ENCODE peak calls at places on chromosomes 13 and 19, in four cellular contexts. P, D, S and N are unnamed samples.

GRCh38 chr19:48419158-48419920 is 25.9 kb downstream of the GRIN2D start:
- DNase-seq in P (no peak), D (peak; percentile 40), S (peak; percentile 32), N (peak; percentile 75)

GRCh38 chr13:110716235-110716505 is 2.7 kb downstream of the ING1 start:
- DNase-seq in P (no peak), D (peak; percentile 79), S (peak; percentile 6), N (peak; percentile 38)

GRCh38 chr19:40613669-40614594 is 12.8 kb downstream of the LTBP4 start:
- DNase-seq in P (peak; percentile 88), D (peak; percentile 91), S (peak; percentile 85), N (peak; percentile 88)

GRCh38 chr19:28468701-28469459 is 744.1 kb downstream of the UQCRFS1 start:
- DNase-seq in P (no peak), D (peak; percentile 48), S (peak; percentile 31), N (peak; percentile 29)

GRCh38 chr19:35436477-35437141 is 11.4 kb upstream of the FFAR2 start:
- DNase-seq in P (peak; percentile 62), D (no peak), S (no peak), N (no peak)

GRCh38 chr19:16585808-16586476 is 13.7 kb upstream of the SLC35E1 start:
- DNase-seq in P (no peak), D (no peak), S (no peak), N (peak; percentile 87)

GRCh38 chr13:38735655-38736440 is 49.0 kb downstream of the FREM2 start:
- DNase-seq in P (no peak), D (no peak), S (no peak), N (no peak)

GRCh38 chr13:37934339-37935191 is 65.0 kb upstream of the TRPC4 start:
- DNase-seq in P (no peak), D (peak; percentile 47), S (no peak), N (no peak)

GRCh38 chr13:40269086-40269485 is 397.4 kb downstream of the FOXO1 start:
- DNase-seq in P (no peak), D (no peak), S (no peak), N (no peak)

GRCh38 chr13:64928704-64929499 is 2301.2 kb downstream of the PCDH9 start:
- DNase-seq in P (no peak), D (no peak), S (peak; percentile 81), N (no peak)

DNA sequence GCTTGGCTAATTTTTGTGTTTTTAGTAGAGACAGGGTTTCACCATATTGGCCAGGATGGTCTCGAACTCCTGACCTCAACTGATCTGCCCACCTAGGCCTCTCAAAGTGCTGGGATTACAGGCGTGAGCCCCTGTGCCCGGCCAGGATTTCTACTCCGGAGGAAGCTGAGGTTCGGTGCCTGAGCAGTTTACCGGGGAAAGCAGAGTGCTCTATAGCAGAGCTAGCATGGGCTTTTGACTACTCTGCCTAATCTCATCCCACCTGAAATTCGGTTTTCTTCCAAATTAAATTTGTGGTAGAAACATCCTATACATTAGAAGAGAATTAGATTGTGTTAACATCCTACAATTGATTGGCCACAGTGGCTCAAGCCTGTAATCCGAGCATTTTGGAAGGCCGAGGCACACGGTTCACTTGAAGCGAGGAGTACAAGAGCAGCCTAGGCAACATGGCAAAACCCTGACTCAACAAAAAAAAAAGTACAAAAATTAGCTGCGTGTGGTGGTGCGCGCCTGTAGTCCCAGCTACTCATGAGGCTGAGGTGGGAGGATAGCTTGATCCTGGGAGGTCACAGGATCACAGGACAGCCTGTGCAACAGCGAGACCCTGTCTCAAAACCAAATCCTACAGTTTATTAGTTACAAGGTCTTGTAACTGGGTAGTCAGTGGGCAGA is 1.6 kb downstream of the RPL13A start:
- DNase-seq in P (no peak), D (no peak), S (no peak), N (no peak)
- H3K36me3 ChIP-seq in P (no peaks in the 10 kb centered on the region), D (peaks cover 42% of the 10 kb centered on the region), S (peaks cover 60% of the 10 kb centered on the region), N (peaks cover 33% of the 10 kb centered on the region)

DNA sequence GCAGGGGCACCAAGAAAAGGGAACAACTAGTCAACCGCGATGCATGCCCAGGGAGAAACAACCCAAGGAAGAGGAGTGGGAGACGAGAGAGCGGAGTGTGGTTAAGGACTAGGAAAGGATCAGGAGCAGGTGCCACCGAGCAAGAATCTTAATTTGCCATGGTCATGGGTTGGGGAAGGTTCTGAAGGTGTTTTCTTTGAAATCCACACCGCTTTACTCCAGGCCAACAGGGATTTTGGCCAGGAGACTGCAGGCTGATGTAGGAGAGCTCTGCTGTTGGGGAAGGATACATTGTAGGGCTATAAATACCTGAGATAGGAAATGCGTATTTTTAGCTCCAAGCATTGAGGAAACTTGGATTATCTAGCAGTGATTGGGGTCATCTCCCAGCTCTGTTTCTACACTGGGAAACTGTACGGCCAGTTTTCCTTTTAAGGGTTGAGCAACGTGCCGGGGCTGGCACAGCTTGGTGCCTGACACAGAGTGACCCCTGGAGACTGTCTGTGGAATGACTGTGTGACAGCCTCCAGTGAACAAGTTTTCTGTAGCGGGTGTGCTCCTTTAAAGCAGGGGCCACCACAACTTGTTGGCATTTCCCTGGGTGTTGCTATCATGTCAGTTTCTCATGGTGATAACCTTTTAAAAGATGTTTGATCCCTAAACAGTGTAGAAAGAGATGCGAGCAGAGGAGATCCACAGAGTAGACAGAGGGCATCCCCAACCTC is 34.2 kb downstream of the ZNF536 start:
- DNase-seq in P (no peak), D (no peak), S (no peak), N (no peak)
- TF ChIP-seq CTCF in P (no peak), D (no peak), S (peak; percentile 48), N (peak; percentile 41)

GRCh38 chr13:78881746-78882145 is 222.8 kb upstream of the OBI1 start:
- DNase-seq in P (no peak), D (no peak), S (no peak), N (no peak)

GRCh38 chr13:78881054-78881453 is 222.1 kb upstream of the OBI1 start:
- DNase-seq in P (no peak), D (no peak), S (no peak), N (no peak)

GRCh38 chr13:78875792-78876580 is 217.0 kb upstream of the OBI1 start:
- DNase-seq in P (no peak), D (peak; percentile 59), S (no peak), N (peak; percentile 17)

GRCh38 chr13:78876915-78877549 is 218.1 kb upstream of the OBI1 start:
- DNase-seq in P (no peak), D (peak; percentile 23), S (no peak), N (no peak)
- H3K36me3 ChIP-seq in P (no peaks in the 10 kb centered on the region), D (no peaks in the 10 kb centered on the region), S (no peaks in the 10 kb centered on the region), N (no peaks in the 10 kb centered on the region)

GRCh38 chr13:69524459-69525155 is 583.0 kb upstream of the ATXN8OS start:
- DNase-seq in P (no peak), D (no peak), S (no peak), N (no peak)
- TF ChIP-seq CTCF in P (no peak), D (no peak), S (no peak), N (peak; percentile 5)

DNA sequence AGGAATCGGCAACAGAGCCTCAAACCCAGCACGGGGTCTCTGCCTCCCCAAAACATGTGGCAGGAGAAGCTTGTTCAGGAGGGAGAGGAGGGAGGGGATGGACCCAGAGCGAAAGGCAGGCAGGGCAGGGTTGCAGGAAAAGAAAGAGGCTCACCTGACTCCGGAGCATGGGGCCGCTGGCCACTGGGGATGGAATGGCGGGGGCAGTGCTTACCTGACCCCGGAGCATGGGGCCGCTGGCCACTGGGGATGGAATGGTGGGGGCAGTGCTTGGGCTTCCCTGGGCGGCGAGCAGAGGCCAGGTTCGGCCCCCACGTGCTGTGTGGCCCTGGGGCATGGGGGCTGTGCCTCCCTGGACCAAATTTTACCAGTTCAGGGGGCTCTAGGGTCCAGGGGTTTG is 13.3 kb upstream of the CELF5 start:
- DNase-seq in P (no peak), D (no peak), S (no peak), N (no peak)
- H3K36me3 ChIP-seq in P (no peaks in the 10 kb centered on the region), D (peaks cover 26% of the 10 kb centered on the region), S (peaks cover 20% of the 10 kb centered on the region), N (peaks cover 8% of the 10 kb centered on the region)

GRCh38 chr19:632228-633067 is 889 bp downstream of the POLRMT start:
- DNase-seq in P (no peak), D (peak; percentile 90), S (peak; percentile 75), N (peak; percentile 66)

GRCh38 chr19:634975-635652 is 1.8 kb upstream of the POLRMT start:
- DNase-seq in P (no peak), D (peak; percentile 68), S (no peak), N (no peak)

GRCh38 chr19:633786-634639 is 676 bp upstream of the POLRMT start:
- DNase-seq in P (no peak), D (peak; percentile 58), S (no peak), N (no peak)

GRCh38 chr19:629961-630714 is 3.2 kb downstream of the POLRMT start:
- DNase-seq in P (no peak), D (peak; percentile 73), S (no peak), N (no peak)

GRCh38 chr19:633068-633785 is at the start of gene POLRMT:
- DNase-seq in P (peak; percentile 99), D (peak; percentile 99), S (peak; percentile 97), N (peak; percentile 99)
- TF ChIP-seq CTCF in P (peak; percentile 27), D (peak; percentile 36), S (no peak), N (no peak)

GRCh38 chr13:113539176-113539575 is 45.4 kb upstream of the TFDP1 start:
- DNase-seq in P (peak; percentile 19), D (no peak), S (no peak), N (no peak)
- H3K36me3 ChIP-seq in P (no peaks in the 10 kb centered on the region), D (peaks cover 39% of the 10 kb centered on the region), S (peaks cover 17% of the 10 kb centered on the region), N (no peaks in the 10 kb centered on the region)

DNA sequence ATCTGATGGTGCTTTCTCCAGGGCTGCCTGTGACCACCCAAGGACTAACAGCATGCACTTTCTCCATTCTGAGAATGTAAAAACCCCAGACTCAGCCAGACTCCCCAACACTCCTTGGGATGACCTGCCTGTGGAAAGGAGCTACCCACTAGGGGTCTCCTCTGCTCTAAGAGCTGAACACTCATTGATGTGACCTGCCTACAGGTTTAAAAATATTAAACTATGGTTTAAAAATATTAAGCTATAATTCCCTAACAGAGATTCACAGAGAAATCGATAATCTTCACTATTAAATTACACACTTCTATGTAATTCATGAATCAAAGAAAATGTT is 696.2 kb upstream of the SLITRK5 start:
- DNase-seq in P (no peak), D (no peak), S (no peak), N (no peak)
- TF ChIP-seq CTCF in P (no peak), D (no peak), S (peak; percentile 49), N (no peak)

GRCh38 chr19:55016017-55016416 is 22.0 kb downstream of the GP6 start:
- DNase-seq in P (no peak), D (no peak), S (no peak), N (no peak)
- H3K36me3 ChIP-seq in P (no peaks in the 10 kb centered on the region), D (no peaks in the 10 kb centered on the region), S (no peaks in the 10 kb centered on the region), N (no peaks in the 10 kb centered on the region)

GRCh38 chr13:55244991-55245644 is 1895.6 kb upstream of the PRR20A start:
- DNase-seq in P (no peak), D (no peak), S (no peak), N (no peak)
- TF ChIP-seq CTCF in P (no peak), D (no peak), S (peak; percentile 14), N (no peak)